ENCODE peak calls at places on chromosomes 7 and 10, in seven cellular contexts. L is H1, W is K562, M is HepG2, G is HCT116, B is GM12878, O is SK-N-SH. Q is an unnamed sample. For H3K4me1, the result is how much of the 10 kb centered on the place peaks cover.

GRCh38 chr10:30600005-30600404 is 29.5 kb downstream of the LYZL2 start:
- DNase-seq in L (no peak), W (peak), M (no peak), G (no peak), B (no peak), O (no peak), Q (no peak)

GRCh38 chr7:41816111-41816510 is 113.2 kb upstream of the INHBA start:
- DNase-seq in L (no peak), W (no peak), M (no peak), G (no peak), B (peak), O (no peak), Q (no peak)

GRCh38 chr10:91163709-91164474 is 56.6 kb upstream of the PCGF5 start:
- DNase-seq in L (no peak), W (peak), M (peak), G (peak), B (no peak), O (peak), Q (no peak)

GRCh38 chr10:59970396-59971368 is 64.3 kb upstream of the CCDC6 start:
- DNase-seq in L (no peak), W (no peak), M (no peak), G (no peak), B (no peak), O (no peak), Q (no peak)

GRCh38 chr10:13593560-13593959 is 6.8 kb downstream of the PRPF18 start:
- DNase-seq in L (no peak), W (no peak), M (no peak), G (no peak), B (no peak), O (no peak), Q (no peak)

GRCh38 chr7:151381333-151382078 is 28.3 kb downstream of the WDR86 start:
- DNase-seq in L (no peak), W (no peak), M (no peak), G (no peak), B (no peak), O (peak), Q (no peak)

GRCh38 chr10:103550229-103550628 is 56.7 kb downstream of the NEURL1 start:
- DNase-seq in L (no peak), W (no peak), M (no peak), G (no peak), B (no peak), O (peak), Q (no peak)

GRCh38 chr7:116258734-116259133 is 48.4 kb downstream of the TES start:
- DNase-seq in L (no peak), W (peak), M (peak), G (peak), B (peak), O (peak), Q (no peak)

GRCh38 chr10:117830832-117831231 is 215.9 kb downstream of the RAB11FIP2 start:
- DNase-seq in L (no peak), W (no peak), M (no peak), G (no peak), B (no peak), O (no peak), Q (no peak)

GRCh38 chr10:132915411-132915810 is 27.0 kb downstream of the CFAP46 start:
- DNase-seq in L (no peak), W (no peak), M (no peak), G (no peak), B (no peak), O (no peak), Q (no peak)

GRCh38 chr10:3693031-3693714 is 91.8 kb downstream of the KLF6 start:
- DNase-seq in L (no peak), W (no peak), M (no peak), G (no peak), B (no peak), O (no peak), Q (no peak)

GRCh38 chr7:29255199-29255838 is 60.7 kb downstream of the CHN2 start:
- DNase-seq in L (no peak), W (no peak), M (no peak), G (no peak), B (no peak), O (no peak), Q (no peak)

GRCh38 chr7:1749864-1750466 is 79.9 kb downstream of the ELFN1 start:
- DNase-seq in L (no peak), W (no peak), M (no peak), G (no peak), B (no peak), O (peak), Q (no peak)

GRCh38 chr7:108246227-108246837 is 116.2 kb upstream of the LAMB4 start:
- DNase-seq in L (peak), W (peak), M (peak), G (peak), B (peak), O (no peak), Q (peak)

GRCh38 chr7:84637568-84638338 is 443.2 kb upstream of the SEMA3A start:
- DNase-seq in L (no peak), W (no peak), M (no peak), G (no peak), B (no peak), O (no peak), Q (peak)
- H3K4me3 ChIP-seq in L (no peak), W (no peak), M (no peak), G (no peak), B (no peak), O (no peak), Q (no peak)

DNA sequence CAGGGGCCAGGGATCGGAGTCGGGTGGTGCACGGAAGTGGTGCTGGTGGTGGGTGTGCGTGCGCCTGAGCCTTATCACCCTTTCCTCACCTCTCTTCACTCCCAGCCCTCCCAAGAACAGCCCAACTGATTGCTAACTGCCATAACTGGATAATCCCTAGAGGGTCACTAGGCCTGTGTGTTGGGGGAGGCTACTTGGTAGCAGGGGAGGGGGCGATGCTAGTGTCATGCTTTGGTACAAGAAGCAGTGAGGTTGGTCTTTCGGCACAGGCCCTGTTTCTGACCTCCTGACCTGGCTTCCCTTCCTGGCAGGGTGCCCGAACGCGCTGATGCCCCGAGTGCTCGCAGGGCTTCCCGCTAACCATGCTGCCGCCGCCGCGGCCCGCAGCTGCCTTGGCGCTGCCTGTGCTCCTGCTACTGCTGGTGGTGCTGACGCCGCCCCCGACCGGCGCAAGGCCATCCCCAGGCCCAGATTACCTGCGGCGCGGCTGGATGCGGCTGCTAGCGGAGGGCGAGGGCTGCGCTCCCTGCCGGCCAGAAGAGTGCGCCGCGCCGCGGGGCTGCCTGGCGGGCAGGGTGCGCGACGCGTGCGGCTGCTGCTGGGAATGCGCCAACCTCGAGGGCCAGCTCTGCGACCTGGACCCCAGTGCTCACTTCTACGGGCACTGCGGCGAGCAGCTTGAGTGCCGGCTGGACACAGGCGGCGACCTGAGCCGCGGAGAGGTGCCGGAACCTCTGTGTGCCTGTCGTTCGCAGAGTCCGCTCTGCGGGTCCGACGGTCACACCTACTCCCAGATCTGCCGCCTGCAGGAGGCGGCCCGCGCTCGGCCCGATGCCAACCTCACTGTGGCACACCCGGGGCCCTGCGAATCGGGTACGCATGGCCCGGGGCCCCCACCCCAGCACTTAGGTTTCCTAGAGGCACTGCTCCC is 707 bp downstream of the KAZALD1 start:
- DNase-seq in L (no peak), W (peak), M (peak), G (no peak), B (no peak), O (peak), Q (no peak)
- H3K4me1 ChIP-seq in L (under half), W (under half), M (half or more), G (half or more), B (under half), O (under half), Q (under half)

DNA sequence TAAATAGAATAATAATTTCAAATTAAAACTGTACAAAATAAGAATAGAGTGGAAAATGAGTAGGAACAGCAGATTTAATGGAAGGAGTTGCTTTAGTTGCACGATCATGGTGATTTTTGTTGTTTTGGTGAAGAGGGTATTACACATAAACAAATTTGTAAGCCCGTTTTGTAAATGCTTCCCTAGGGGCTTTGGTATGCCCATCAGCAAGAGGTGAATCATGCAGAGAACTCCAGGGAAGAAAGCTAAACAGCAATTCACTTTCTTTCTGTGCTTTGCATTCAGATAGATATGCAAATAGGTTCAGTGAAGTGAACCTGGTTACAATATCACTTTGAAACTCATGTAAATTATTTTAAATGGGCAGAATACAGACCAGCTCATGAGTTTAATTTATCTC is 422.2 kb upstream of the MTPN start:
- DNase-seq in L (no peak), W (no peak), M (no peak), G (no peak), B (no peak), O (no peak), Q (peak)
- TF ChIP-seq YY1 in L (no peak), W (no peak), M (no peak), G (no peak), B (no peak), O (no peak), Q (no peak)

GRCh38 chr7:54831644-54832095 is 72.7 kb upstream of the SEC61G start:
- DNase-seq in L (no peak), W (no peak), M (no peak), G (peak), B (no peak), O (no peak), Q (no peak)
- H3K4me3 ChIP-seq in L (no peak), W (no peak), M (no peak), G (peak), B (no peak), O (no peak), Q (no peak)

GRCh38 chr10:74047304-74047703 is 49.4 kb downstream of the VCL start:
- DNase-seq in L (no peak), W (no peak), M (no peak), G (no peak), B (no peak), O (no peak), Q (no peak)
- H3K4me1 ChIP-seq in L (under half), W (under half), M (under half), G (under half), B (under half), O (under half), Q (under half)

DNA sequence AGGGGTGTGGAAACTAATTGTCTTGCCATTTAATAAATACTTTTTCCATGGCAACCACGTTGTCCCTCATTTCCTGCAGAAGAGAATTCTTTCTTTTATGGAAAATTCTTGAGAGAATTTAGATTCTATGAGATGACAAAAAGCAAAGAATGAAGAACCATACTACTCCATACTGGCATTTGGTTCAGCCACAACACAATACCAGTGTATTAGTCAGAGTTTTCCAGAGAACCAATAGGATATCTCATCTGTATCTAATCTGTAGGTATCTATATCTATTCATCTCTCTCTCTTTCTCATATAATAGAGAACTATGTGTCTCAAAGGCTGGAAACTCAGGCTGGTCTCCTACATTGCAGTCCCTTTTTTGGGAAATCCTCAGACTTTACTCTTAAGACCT is 44.6 kb upstream of the NAMPT start:
- DNase-seq in L (no peak), W (no peak), M (no peak), G (no peak), B (no peak), O (no peak), Q (no peak)
- TF ChIP-seq YY1 in L (no peak), W (no peak), M (no peak), G (no peak), B (no peak), O (no peak), Q (no peak)

GRCh38 chr7:100865971-100866720 is 1.0 kb upstream of the TRIP6 start:
- DNase-seq in L (no peak), W (no peak), M (no peak), G (peak), B (no peak), O (peak), Q (no peak)
- H3K4me3 ChIP-seq in L (no peak), W (no peak), M (no peak), G (peak), B (no peak), O (no peak), Q (no peak)

GRCh38 chr10:94361161-94361794 is 1.5 kb downstream of the NOC3L start:
- DNase-seq in L (no peak), W (no peak), M (peak), G (no peak), B (peak), O (peak), Q (no peak)
- H3K4me1 ChIP-seq in L (under half), W (under half), M (under half), G (under half), B (under half), O (under half), Q (under half)

GRCh38 chr10:125162181-125162906 is 2.0 kb upstream of the CTBP2 start:
- DNase-seq in L (no peak), W (no peak), M (no peak), G (no peak), B (no peak), O (peak), Q (no peak)
- TF ChIP-seq YY1 in L (peak), W (no peak), M (no peak), G (no peak), B (no peak), O (no peak), Q (no peak)

GRCh38 chr10:1047937-1048336 is 982 bp downstream of the IDI1 start:
- DNase-seq in L (no peak), W (peak), M (no peak), G (no peak), B (no peak), O (no peak), Q (no peak)

GRCh38 chr10:1043532-1043995 is 5.4 kb downstream of the IDI1 start:
- DNase-seq in L (no peak), W (no peak), M (no peak), G (no peak), B (peak), O (no peak), Q (no peak)

GRCh38 chr10:1044146-1044545 is 4.8 kb downstream of the IDI1 start:
- DNase-seq in L (no peak), W (no peak), M (no peak), G (no peak), B (no peak), O (no peak), Q (no peak)

GRCh38 chr10:1044964-1045363 is 4.0 kb downstream of the IDI1 start:
- DNase-seq in L (no peak), W (no peak), M (no peak), G (no peak), B (no peak), O (no peak), Q (no peak)

GRCh38 chr10:1045415-1045814 is 3.5 kb downstream of the IDI1 start:
- DNase-seq in L (no peak), W (no peak), M (no peak), G (no peak), B (no peak), O (no peak), Q (no peak)
- H3K4me3 ChIP-seq in L (no peak), W (peak), M (peak), G (no peak), B (peak), O (no peak), Q (peak)

Q was measured in NT2/D1.